ENCODE peak calls at places on chromosomes 4 and X, in nine cellular contexts. One of them, this sample, is unnamed. For H3K9me3, the result is how much of the 10 kb centered on the place peaks cover.

GRCh38 chrX:15973941-15974340 is 119.3 kb upstream of the AP1S2 start:
- DNase-seq in naive thymus-derived CD4-positive, alpha-beta T cell: no peak
- DNase-seq in A673: no peak
- DNase-seq in right lobe of liver: no peak
- DNase-seq in MG63: no peak
- DNase-seq in lung: no peak
- DNase-seq in tibial nerve: peak
- DNase-seq in OCI-LY7: no peak
- DNase-seq in CD8-positive, alpha-beta memory T cell: no peak
- DNase-seq in this sample: no peak

GRCh38 chr4:57075353-57075752 is 34.8 kb downstream of the IGFBP7 start:
- DNase-seq in lung: no peak
- DNase-seq in MG63: no peak
- DNase-seq in tibial nerve: no peak
- DNase-seq in naive thymus-derived CD4-positive, alpha-beta T cell: no peak
- DNase-seq in right lobe of liver: no peak
- DNase-seq in OCI-LY7: no peak
- DNase-seq in A673: no peak
- DNase-seq in CD8-positive, alpha-beta memory T cell: no peak
- DNase-seq in this sample: no peak

GRCh38 chr4:26873391-26874026 is 12.9 kb downstream of the STIM2 start:
- DNase-seq in A673: no peak
- DNase-seq in right lobe of liver: no peak
- DNase-seq in OCI-LY7: no peak
- DNase-seq in CD8-positive, alpha-beta memory T cell: peak
- DNase-seq in lung: no peak
- DNase-seq in tibial nerve: no peak
- DNase-seq in MG63: no peak
- DNase-seq in naive thymus-derived CD4-positive, alpha-beta T cell: no peak
- DNase-seq in this sample: no peak

GRCh38 chrX:9562851-9563250 is 98.0 kb downstream of the TBL1X start:
- DNase-seq in lung: no peak
- DNase-seq in tibial nerve: no peak
- DNase-seq in OCI-LY7: no peak
- DNase-seq in CD8-positive, alpha-beta memory T cell: no peak
- DNase-seq in MG63: peak
- DNase-seq in A673: no peak
- DNase-seq in naive thymus-derived CD4-positive, alpha-beta T cell: no peak
- DNase-seq in right lobe of liver: no peak
- DNase-seq in this sample: no peak

GRCh38 chrX:50707376-50707775 is 106.6 kb downstream of the SHROOM4 start:
- DNase-seq in A673: peak
- DNase-seq in OCI-LY7: no peak
- DNase-seq in naive thymus-derived CD4-positive, alpha-beta T cell: no peak
- DNase-seq in CD8-positive, alpha-beta memory T cell: no peak
- DNase-seq in MG63: no peak
- DNase-seq in right lobe of liver: no peak
- DNase-seq in lung: no peak
- DNase-seq in tibial nerve: no peak
- DNase-seq in this sample: no peak

GRCh38 chr4:6953751-6954380 is 44.2 kb downstream of the TBC1D14 start:
- DNase-seq in right lobe of liver: peak
- DNase-seq in MG63: no peak
- DNase-seq in OCI-LY7: no peak
- DNase-seq in lung: peak
- DNase-seq in CD8-positive, alpha-beta memory T cell: no peak
- DNase-seq in A673: peak
- DNase-seq in naive thymus-derived CD4-positive, alpha-beta T cell: no peak
- DNase-seq in tibial nerve: no peak
- DNase-seq in this sample: peak

GRCh38 chrX:150536455-150537116 is 31.8 kb upstream of the MTM1 start:
- DNase-seq in naive thymus-derived CD4-positive, alpha-beta T cell: no peak
- DNase-seq in lung: no peak
- DNase-seq in right lobe of liver: no peak
- DNase-seq in A673: peak
- DNase-seq in OCI-LY7: no peak
- DNase-seq in MG63: no peak
- DNase-seq in CD8-positive, alpha-beta memory T cell: no peak
- DNase-seq in tibial nerve: no peak
- DNase-seq in this sample: no peak

GRCh38 chr4:82604522-82604921 is 42.7 kb upstream of the TMEM150C start:
- DNase-seq in CD8-positive, alpha-beta memory T cell: no peak
- DNase-seq in OCI-LY7: no peak
- DNase-seq in lung: no peak
- DNase-seq in tibial nerve: no peak
- DNase-seq in A673: no peak
- DNase-seq in right lobe of liver: no peak
- DNase-seq in naive thymus-derived CD4-positive, alpha-beta T cell: no peak
- DNase-seq in MG63: no peak
- DNase-seq in this sample: no peak

GRCh38 chr4:125911481-125911880 is 596.7 kb downstream of the FAT4 start:
- DNase-seq in lung: no peak
- DNase-seq in MG63: no peak
- DNase-seq in tibial nerve: no peak
- DNase-seq in naive thymus-derived CD4-positive, alpha-beta T cell: no peak
- DNase-seq in right lobe of liver: no peak
- DNase-seq in A673: no peak
- DNase-seq in CD8-positive, alpha-beta memory T cell: no peak
- DNase-seq in OCI-LY7: no peak
- DNase-seq in this sample: no peak

GRCh38 chr4:110071466-110071865 is 126.9 kb downstream of the ELOVL6 start:
- DNase-seq in MG63: no peak
- DNase-seq in A673: peak
- DNase-seq in right lobe of liver: no peak
- DNase-seq in tibial nerve: no peak
- DNase-seq in lung: peak
- DNase-seq in CD8-positive, alpha-beta memory T cell: no peak
- DNase-seq in naive thymus-derived CD4-positive, alpha-beta T cell: no peak
- DNase-seq in OCI-LY7: no peak
- DNase-seq in this sample: peak

GRCh38 chr4:7677799-7678301 is 243.1 kb upstream of the PSAPL1 start:
- DNase-seq in MG63: no peak
- DNase-seq in naive thymus-derived CD4-positive, alpha-beta T cell: no peak
- DNase-seq in CD8-positive, alpha-beta memory T cell: no peak
- DNase-seq in tibial nerve: no peak
- DNase-seq in right lobe of liver: peak
- DNase-seq in lung: no peak
- DNase-seq in A673: no peak
- DNase-seq in OCI-LY7: no peak
- DNase-seq in this sample: no peak

GRCh38 chr4:54643958-54644357 is 13.8 kb upstream of the KIT start:
- DNase-seq in MG63: no peak
- DNase-seq in naive thymus-derived CD4-positive, alpha-beta T cell: no peak
- DNase-seq in OCI-LY7: no peak
- DNase-seq in A673: no peak
- DNase-seq in CD8-positive, alpha-beta memory T cell: no peak
- DNase-seq in right lobe of liver: no peak
- DNase-seq in lung: no peak
- DNase-seq in tibial nerve: no peak
- DNase-seq in this sample: no peak

GRCh38 chrX:78105944-78106650 is 2.0 kb downstream of the PGK1 start:
- DNase-seq in A673: no peak
- DNase-seq in tibial nerve: no peak
- DNase-seq in right lobe of liver: no peak
- DNase-seq in OCI-LY7: no peak
- DNase-seq in lung: no peak
- DNase-seq in CD8-positive, alpha-beta memory T cell: peak
- DNase-seq in naive thymus-derived CD4-positive, alpha-beta T cell: peak
- DNase-seq in MG63: no peak
- DNase-seq in this sample: no peak

GRCh38 chrX:63566856-63567255 is 215.7 kb upstream of the SPIN4 start:
- DNase-seq in tibial nerve: no peak
- DNase-seq in naive thymus-derived CD4-positive, alpha-beta T cell: no peak
- DNase-seq in right lobe of liver: no peak
- DNase-seq in A673: no peak
- DNase-seq in OCI-LY7: no peak
- DNase-seq in lung: no peak
- DNase-seq in MG63: no peak
- DNase-seq in CD8-positive, alpha-beta memory T cell: no peak
- DNase-seq in this sample: no peak

GRCh38 chrX:38220024-38220935 is at the start of gene SRPX:
- DNase-seq in lung: no peak
- DNase-seq in A673: peak
- DNase-seq in naive thymus-derived CD4-positive, alpha-beta T cell: no peak
- DNase-seq in CD8-positive, alpha-beta memory T cell: no peak
- DNase-seq in OCI-LY7: no peak
- DNase-seq in right lobe of liver: no peak
- DNase-seq in tibial nerve: peak
- DNase-seq in MG63: peak
- DNase-seq in this sample: peak

GRCh38 chrX:41722816-41723215 is 1.2 kb upstream of the GPR82 start:
- DNase-seq in A673: no peak
- DNase-seq in OCI-LY7: no peak
- DNase-seq in lung: no peak
- DNase-seq in MG63: no peak
- DNase-seq in tibial nerve: no peak
- DNase-seq in CD8-positive, alpha-beta memory T cell: no peak
- DNase-seq in right lobe of liver: no peak
- DNase-seq in naive thymus-derived CD4-positive, alpha-beta T cell: no peak
- DNase-seq in this sample: no peak

GRCh38 chrX:152259150-152259549 is 120.8 kb upstream of the MAGEA10 start:
- DNase-seq in naive thymus-derived CD4-positive, alpha-beta T cell: no peak
- DNase-seq in A673: no peak
- DNase-seq in lung: no peak
- DNase-seq in OCI-LY7: no peak
- DNase-seq in tibial nerve: no peak
- DNase-seq in MG63: peak
- DNase-seq in right lobe of liver: no peak
- DNase-seq in CD8-positive, alpha-beta memory T cell: no peak
- DNase-seq in this sample: no peak
- H3K9me3 ChIP-seq in naive thymus-derived CD4-positive, alpha-beta T cell: under half
- H3K9me3 ChIP-seq in A673: under half
- H3K9me3 ChIP-seq in lung: under half
- H3K9me3 ChIP-seq in OCI-LY7: under half
- H3K9me3 ChIP-seq in tibial nerve: under half
- H3K9me3 ChIP-seq in MG63: under half
- H3K9me3 ChIP-seq in right lobe of liver: under half
- H3K9me3 ChIP-seq in CD8-positive, alpha-beta memory T cell: under half
- H3K9me3 ChIP-seq in this sample: under half

DNA sequence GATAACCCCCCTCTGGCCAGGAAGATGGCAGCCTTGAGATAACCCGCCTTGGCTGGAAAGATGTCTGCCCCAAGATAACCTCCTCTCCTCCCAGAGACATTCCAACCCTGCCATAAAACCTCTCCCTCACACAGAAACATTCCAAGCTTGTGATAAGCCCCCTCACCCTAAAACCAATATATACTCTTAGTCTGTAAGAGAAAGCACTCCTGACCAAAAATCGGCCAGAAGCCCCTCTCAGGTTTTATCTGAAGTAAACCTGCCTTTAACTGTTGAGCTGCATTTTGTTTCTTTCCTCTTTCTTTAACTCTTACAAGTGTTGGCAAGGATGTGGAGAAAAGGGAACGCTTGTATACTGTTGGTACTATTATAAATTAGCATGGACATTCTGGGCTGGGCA is 8.5 kb downstream of the ERCC6L start:
- DNase-seq in right lobe of liver: no peak
- DNase-seq in CD8-positive, alpha-beta memory T cell: no peak
- DNase-seq in OCI-LY7: no peak
- DNase-seq in lung: no peak
- DNase-seq in tibial nerve: no peak
- DNase-seq in naive thymus-derived CD4-positive, alpha-beta T cell: no peak
- DNase-seq in A673: no peak
- DNase-seq in MG63: no peak
- DNase-seq in this sample: no peak
- H3K9me3 ChIP-seq in right lobe of liver: under half
- H3K9me3 ChIP-seq in CD8-positive, alpha-beta memory T cell: under half
- H3K9me3 ChIP-seq in OCI-LY7: under half
- H3K9me3 ChIP-seq in lung: under half
- H3K9me3 ChIP-seq in tibial nerve: under half
- H3K9me3 ChIP-seq in naive thymus-derived CD4-positive, alpha-beta T cell: under half
- H3K9me3 ChIP-seq in A673: under half
- H3K9me3 ChIP-seq in MG63: under half
- H3K9me3 ChIP-seq in this sample: under half

DNA sequence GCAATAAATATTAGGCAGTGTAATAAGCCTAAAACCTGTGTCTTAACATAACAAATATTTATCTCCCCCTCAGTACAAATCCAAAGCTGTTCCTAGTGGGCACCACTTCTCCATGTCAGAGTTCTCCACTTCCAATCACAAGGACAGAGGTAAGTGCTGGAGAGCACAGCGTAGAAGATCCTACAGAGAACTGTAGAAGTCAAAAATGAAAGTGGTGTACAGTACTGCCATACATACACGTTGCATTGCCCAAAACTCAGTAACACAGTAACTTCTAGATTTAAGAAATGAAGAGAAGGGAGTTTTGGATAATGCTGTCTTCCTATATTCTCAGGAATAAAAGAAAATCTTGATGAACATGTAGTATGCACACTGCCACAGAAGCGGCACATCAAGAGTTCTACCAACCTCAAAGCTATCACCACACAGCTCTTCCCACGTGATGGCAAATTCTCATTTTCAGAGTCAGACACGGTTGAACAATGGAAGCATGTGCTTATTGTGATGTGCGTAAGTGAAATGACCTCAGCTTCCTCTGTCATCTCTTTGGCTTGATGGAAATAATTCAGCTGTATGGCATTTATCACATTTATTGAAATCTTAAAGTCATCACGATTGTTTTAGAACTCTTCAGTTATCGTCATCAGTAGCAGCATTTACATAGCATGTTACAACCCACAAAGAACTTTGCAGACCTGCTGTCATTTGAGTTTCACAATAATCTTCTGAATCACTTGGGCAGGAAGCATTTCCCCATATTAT is 27.1 kb upstream of the SPANXN4 start:
- DNase-seq in tibial nerve: no peak
- DNase-seq in MG63: no peak
- DNase-seq in right lobe of liver: no peak
- DNase-seq in OCI-LY7: no peak
- DNase-seq in CD8-positive, alpha-beta memory T cell: no peak
- DNase-seq in naive thymus-derived CD4-positive, alpha-beta T cell: no peak
- DNase-seq in A673: no peak
- DNase-seq in lung: no peak
- DNase-seq in this sample: no peak
- H3K9me3 ChIP-seq in tibial nerve: under half
- H3K9me3 ChIP-seq in MG63: under half
- H3K9me3 ChIP-seq in right lobe of liver: under half
- H3K9me3 ChIP-seq in OCI-LY7: under half
- H3K9me3 ChIP-seq in CD8-positive, alpha-beta memory T cell: under half
- H3K9me3 ChIP-seq in naive thymus-derived CD4-positive, alpha-beta T cell: under half
- H3K9me3 ChIP-seq in A673: under half
- H3K9me3 ChIP-seq in lung: under half
- H3K9me3 ChIP-seq in this sample: under half

GRCh38 chr4:100165809-100166208 is 24.5 kb downstream of the DDIT4L start:
- DNase-seq in tibial nerve: no peak
- DNase-seq in OCI-LY7: peak
- DNase-seq in naive thymus-derived CD4-positive, alpha-beta T cell: no peak
- DNase-seq in lung: no peak
- DNase-seq in right lobe of liver: no peak
- DNase-seq in A673: no peak
- DNase-seq in MG63: no peak
- DNase-seq in CD8-positive, alpha-beta memory T cell: no peak
- DNase-seq in this sample: no peak

GRCh38 chr4:100164808-100165760 is 25.2 kb downstream of the DDIT4L start:
- DNase-seq in lung: no peak
- DNase-seq in OCI-LY7: peak
- DNase-seq in naive thymus-derived CD4-positive, alpha-beta T cell: no peak
- DNase-seq in tibial nerve: no peak
- DNase-seq in MG63: no peak
- DNase-seq in A673: no peak
- DNase-seq in right lobe of liver: no peak
- DNase-seq in CD8-positive, alpha-beta memory T cell: no peak
- DNase-seq in this sample: no peak

GRCh38 chr4:100166297-100167034 is 23.8 kb downstream of the DDIT4L start:
- DNase-seq in OCI-LY7: peak
- DNase-seq in lung: no peak
- DNase-seq in A673: no peak
- DNase-seq in MG63: no peak
- DNase-seq in CD8-positive, alpha-beta memory T cell: no peak
- DNase-seq in right lobe of liver: no peak
- DNase-seq in tibial nerve: no peak
- DNase-seq in naive thymus-derived CD4-positive, alpha-beta T cell: no peak
- DNase-seq in this sample: no peak

GRCh38 chr4:100162027-100162685 is 28.1 kb downstream of the DDIT4L start:
- DNase-seq in lung: no peak
- DNase-seq in CD8-positive, alpha-beta memory T cell: no peak
- DNase-seq in naive thymus-derived CD4-positive, alpha-beta T cell: no peak
- DNase-seq in MG63: no peak
- DNase-seq in OCI-LY7: peak
- DNase-seq in right lobe of liver: no peak
- DNase-seq in tibial nerve: no peak
- DNase-seq in A673: peak
- DNase-seq in this sample: no peak
- H3K9me3 ChIP-seq in lung: under half
- H3K9me3 ChIP-seq in CD8-positive, alpha-beta memory T cell: under half
- H3K9me3 ChIP-seq in naive thymus-derived CD4-positive, alpha-beta T cell: under half
- H3K9me3 ChIP-seq in MG63: under half
- H3K9me3 ChIP-seq in OCI-LY7: under half
- H3K9me3 ChIP-seq in right lobe of liver: under half
- H3K9me3 ChIP-seq in tibial nerve: under half
- H3K9me3 ChIP-seq in A673: under half
- H3K9me3 ChIP-seq in this sample: under half